ENCODE peak calls at places on chromosome 21, in seven cellular contexts. R is H7; Z is fibroblast of lung; I is SHP77; F is activated CD4-positive, alpha-beta T cell treated with anti-CD3 and anti-CD28 coated beads for 24 hours; B is NCI-H748 treated with DMSO at 0.1 percent for 48 hours; O is AG08396. C is an unnamed sample.

GRCh38 chr21:42868196-42868595 is 11.1 kb downstream of the WDR4 start:
- DNase-seq in R (peak; percentile 23), Z (no peak), I (no peak), F (no peak), B (no peak), O (no peak), C (no peak)

GRCh38 chr21:16535100-16535418 is 805.3 kb downstream of the USP25 start:
- DNase-seq in R (no peak), Z (peak; percentile 95), I (no peak), F (no peak), B (no peak), O (peak; percentile 33), C (no peak)

GRCh38 chr21:33751120-33751519 is 108.8 kb downstream of the ITSN1 start:
- DNase-seq in R (no peak), Z (peak; percentile 31), I (no peak), F (no peak), B (no peak), O (peak; percentile 10), C (no peak)

GRCh38 chr21:14687277-14687642 is 141.1 kb upstream of the SAMSN1 start:
- DNase-seq in R (no peak), Z (peak; percentile 1), I (no peak), F (no peak), B (no peak), O (no peak), C (no peak)

GRCh38 chr21:45467221-45467779 is 62.3 kb downstream of the COL18A1 start:
- DNase-seq in R (no peak), Z (peak; percentile 49), I (no peak), F (no peak), B (no peak), O (no peak), C (no peak)

GRCh38 chr21:46661211-46661625 is 25.7 kb downstream of the PRMT2 start:
- DNase-seq in R (peak; percentile 98), Z (peak; percentile 80), I (peak; percentile 30), F (no peak), B (peak; percentile 43), O (peak; percentile 95), C (peak; percentile 69)

GRCh38 chr21:34526618-34527290 is 14.7 kb upstream of the KCNE1 start:
- DNase-seq in R (peak; percentile 59), Z (peak; percentile 100), I (no peak), F (peak; percentile 34), B (no peak), O (peak; percentile 92), C (no peak)

GRCh38 chr21:38925923-38926322 is 120.2 kb downstream of the ETS2 start:
- DNase-seq in R (no peak), Z (peak; percentile 97), I (no peak), F (no peak), B (no peak), O (peak; percentile 82), C (no peak)

GRCh38 chr21:35238119-35238518 is 189.0 kb upstream of the RUNX1 start:
- DNase-seq in R (no peak), Z (no peak), I (no peak), F (no peak), B (no peak), O (no peak), C (no peak)

GRCh38 chr21:45516071-45516670 is 26.1 kb downstream of the SLC19A1 start:
- DNase-seq in R (no peak), Z (no peak), I (no peak), F (no peak), B (no peak), O (no peak), C (no peak)

GRCh38 chr21:20997633-20998455 is at the start of gene NCAM2:
- DNase-seq in R (peak; percentile 89), Z (peak; percentile 88), I (peak; percentile 62), F (peak; percentile 44), B (no peak), O (peak; percentile 85), C (peak; percentile 74)

GRCh38 chr21:33844104-33844889 is 71.3 kb downstream of the ATP5PO start:
- DNase-seq in R (no peak), Z (peak; percentile 71), I (no peak), F (no peak), B (no peak), O (no peak), C (no peak)